ENCODE peak calls at places on chromosomes 11 and 22, in six cellular contexts. Z is A549, X is GM12878, P is SK-N-SH, F is K562, G is H1. W is an unnamed sample.
A peak's percentile ranks its signal among the peaks of the same experiment; 100 is the strongest.

GRCh38 chr22:35312198-35313059 is 12.7 kb downstream of the TOM1 start:
- DNase-seq in P (no peak), Z (no peak), X (no peak), G (no peak), F (no peak), W (peak; percentile 90)

GRCh38 chr11:65260756-65261590 is 789 bp upstream of the POLA2 start:
- DNase-seq in P (peak; percentile 66), F (no peak), X (no peak), Z (no peak), G (no peak), W (no peak)

GRCh38 chr11:86360775-86361395 is 13.8 kb upstream of the CCDC81 start:
- DNase-seq in G (no peak), P (no peak), F (no peak), Z (peak; percentile 61), X (no peak), W (peak; percentile 6)

GRCh38 chr22:21981874-21982273 is 713 bp downstream of the TOP3B start:
- DNase-seq in Z (no peak), P (no peak), G (no peak), F (no peak), X (no peak), W (no peak)

GRCh38 chr11:67381244-67381972 is 8.0 kb upstream of the CLCF1 start:
- DNase-seq in P (no peak), X (no peak), Z (no peak), F (no peak), G (no peak), W (no peak)

GRCh38 chr11:71425851-71426250 is 22.3 kb downstream of the DHCR7 start:
- DNase-seq in P (no peak), X (no peak), G (no peak), F (no peak), Z (no peak), W (no peak)

GRCh38 chr22:42519544-42520237 is at the start of gene RRP7A:
- DNase-seq in X (no peak), G (peak; percentile 81), P (peak; percentile 82), Z (peak; percentile 76), F (peak; percentile 78), W (peak; percentile 48)

GRCh38 chr11:66700337-66700736 is 22.6 kb upstream of the RBM4B start:
- DNase-seq in X (no peak), P (no peak), G (no peak), F (no peak), Z (no peak), W (no peak)

GRCh38 chr11:26703792-26704191 is 18.1 kb downstream of the SLC5A12 start:
- DNase-seq in Z (no peak), G (no peak), X (no peak), F (no peak), P (no peak), W (no peak)

GRCh38 chr11:93519179-93519578 is 24.0 kb downstream of the SMCO4 start:
- DNase-seq in F (no peak), G (no peak), P (no peak), X (no peak), Z (no peak), W (no peak)

GRCh38 chr11:111334495-111335123 is 36.3 kb downstream of the POU2AF3 start:
- DNase-seq in G (no peak), X (no peak), F (no peak), P (peak; percentile 24), Z (peak; percentile 48), W (peak; percentile 99)

GRCh38 chr11:60946601-60947265 is 5.2 kb downstream of the SLC15A3 start:
- DNase-seq in Z (no peak), P (no peak), G (no peak), X (no peak), F (no peak), W (no peak)

GRCh38 chr11:111923951-111924350 is 5.2 kb downstream of the C11orf52 start:
- DNase-seq in P (no peak), G (no peak), Z (no peak), F (no peak), X (no peak), W (no peak)

GRCh38 chr22:49404576-49405199 is 423.0 kb downstream of the BRD1 start:
- DNase-seq in F (no peak), P (no peak), X (no peak), Z (no peak), G (no peak), W (no peak)

GRCh38 chr11:95483339-95483738 is 252.3 kb upstream of the SESN3 start:
- DNase-seq in P (no peak), G (no peak), X (no peak), F (no peak), Z (no peak), W (no peak)

GRCh38 chr11:17475666-17476316 is 854 bp downstream of the ABCC8 start:
- DNase-seq in F (no peak), Z (no peak), G (no peak), P (peak; percentile 66), X (no peak), W (no peak)

GRCh38 chr22:26606611-26607010 is 11.2 kb downstream of the CRYBB1 start:
- DNase-seq in G (no peak), F (no peak), X (no peak), P (no peak), Z (peak; percentile 23), W (no peak)

GRCh38 chr11:74929431-74930363 is 19.2 kb downstream of the XRRA1 start:
- DNase-seq in Z (peak; percentile 91), F (peak; percentile 57), X (peak; percentile 49), P (peak; percentile 58), G (peak; percentile 66), W (peak; percentile 89)

DNA sequence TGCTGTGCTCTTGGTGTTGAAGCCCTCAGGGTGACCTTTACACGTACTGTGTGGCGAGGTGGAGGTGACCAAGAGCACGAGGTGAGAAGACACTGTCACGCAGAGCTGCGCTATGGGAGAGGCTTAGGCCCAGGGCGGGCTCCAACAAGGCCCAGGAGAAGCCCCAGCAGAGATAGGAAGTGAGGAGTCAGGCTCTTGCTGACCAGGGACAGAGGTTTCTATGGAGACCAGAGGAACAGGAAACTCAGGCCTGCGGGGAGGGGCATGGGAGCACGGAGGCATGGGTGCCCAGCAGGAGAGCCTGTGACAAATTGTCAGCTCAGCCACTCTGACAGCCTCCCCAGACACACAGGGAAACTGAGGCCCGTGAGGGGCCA is 15.8 kb downstream of the DGKZ start:
- DNase-seq in G (no peak), P (peak; percentile 85), Z (peak; percentile 40), X (no peak), F (no peak), W (no peak)
- TF ChIP-seq USF2 in G (no peak), P (no peak), Z (no peak), X (no peak), F (no peak), W (no peak)

DNA sequence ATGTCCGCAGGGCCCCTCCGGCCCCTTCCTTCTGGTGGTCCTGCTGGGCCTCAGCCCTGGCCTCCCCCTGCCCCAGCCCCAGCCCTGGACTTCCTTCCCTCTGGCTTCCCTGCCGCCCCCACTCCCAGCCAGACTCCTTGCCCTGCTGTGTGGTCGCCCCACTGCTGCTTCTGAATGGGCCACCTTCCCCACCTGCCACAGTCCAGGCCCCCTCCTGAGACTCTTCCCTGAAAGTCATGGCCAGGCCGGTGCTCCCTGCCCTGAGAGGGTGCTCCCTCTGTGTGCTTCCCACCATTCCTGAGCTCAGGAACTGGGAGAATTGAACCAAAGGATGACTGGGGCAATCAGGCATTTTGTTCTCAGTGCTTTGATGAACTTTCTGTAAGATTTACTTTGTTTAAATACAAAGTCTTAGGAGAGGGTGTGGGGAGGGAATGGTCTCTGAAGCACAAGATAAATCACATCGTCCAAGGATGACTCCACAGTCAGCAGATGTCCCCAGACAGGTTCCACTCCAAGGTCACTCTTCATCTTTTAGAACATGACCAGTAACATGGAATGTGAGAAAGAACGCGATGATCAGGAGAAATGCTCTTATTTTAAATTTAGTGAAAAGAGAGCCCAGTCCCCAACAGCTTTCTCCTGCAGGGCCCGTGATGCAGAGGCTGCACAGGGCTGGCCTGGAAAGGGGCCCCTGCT is 774 bp downstream of the APOBEC3D start:
- DNase-seq in P (no peak), G (no peak), X (no peak), F (no peak), Z (no peak), W (no peak)
- TF ChIP-seq RFX5 in P (no peak), G (no peak), X (no peak), F (no peak), Z (no peak), W (no peak)

GRCh38 chr11:62841361-62842170 is 2.2 kb upstream of the WDR74 start:
- DNase-seq in P (peak; percentile 87), X (peak; percentile 100), F (peak; percentile 92), G (peak; percentile 88), Z (peak; percentile 99), W (peak; percentile 98)
- TF ChIP-seq EP300 in P (peak; percentile 76), X (no peak), F (peak; percentile 82), G (no peak), Z (no peak), W (no peak)

DNA sequence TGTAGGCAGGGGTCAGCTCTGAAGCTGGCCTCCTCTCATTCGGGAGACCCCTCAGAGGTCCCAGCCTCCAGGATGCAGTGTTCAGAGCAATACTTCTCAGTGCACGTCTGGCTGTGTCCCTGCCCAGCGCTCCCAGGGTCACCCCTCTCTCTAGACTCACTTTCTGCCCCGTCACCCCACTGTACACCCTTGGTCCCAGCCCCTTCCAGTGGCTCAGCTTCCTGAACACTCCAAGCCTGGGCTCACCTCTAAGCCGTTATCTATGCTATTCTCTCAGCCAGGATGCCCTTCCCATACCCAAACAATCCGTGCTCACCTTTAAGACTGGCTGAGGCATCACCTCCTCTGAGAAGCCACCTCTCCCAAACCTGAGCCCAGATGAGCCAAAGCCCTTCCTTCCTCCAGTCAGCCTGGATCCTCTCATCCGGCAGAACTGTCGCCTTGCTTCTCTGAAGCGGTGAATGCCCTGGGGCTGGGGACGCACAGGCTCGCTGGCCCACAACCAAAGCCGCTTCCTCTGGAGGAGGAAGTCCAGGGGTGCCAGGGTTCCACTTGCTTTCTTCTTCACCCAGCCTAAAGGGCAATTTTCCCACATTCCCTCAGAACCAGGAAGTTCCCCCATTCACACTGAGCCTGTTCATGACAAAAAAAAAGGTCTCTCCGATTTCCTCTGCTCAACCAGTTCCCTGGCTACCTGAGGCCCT is 13.7 kb upstream of the CDKN1C start:
- DNase-seq in X (no peak), G (no peak), P (no peak), Z (no peak), F (no peak), W (no peak)
- TF ChIP-seq USF2 in X (no peak), G (no peak), P (no peak), Z (no peak), F (no peak), W (no peak)

DNA sequence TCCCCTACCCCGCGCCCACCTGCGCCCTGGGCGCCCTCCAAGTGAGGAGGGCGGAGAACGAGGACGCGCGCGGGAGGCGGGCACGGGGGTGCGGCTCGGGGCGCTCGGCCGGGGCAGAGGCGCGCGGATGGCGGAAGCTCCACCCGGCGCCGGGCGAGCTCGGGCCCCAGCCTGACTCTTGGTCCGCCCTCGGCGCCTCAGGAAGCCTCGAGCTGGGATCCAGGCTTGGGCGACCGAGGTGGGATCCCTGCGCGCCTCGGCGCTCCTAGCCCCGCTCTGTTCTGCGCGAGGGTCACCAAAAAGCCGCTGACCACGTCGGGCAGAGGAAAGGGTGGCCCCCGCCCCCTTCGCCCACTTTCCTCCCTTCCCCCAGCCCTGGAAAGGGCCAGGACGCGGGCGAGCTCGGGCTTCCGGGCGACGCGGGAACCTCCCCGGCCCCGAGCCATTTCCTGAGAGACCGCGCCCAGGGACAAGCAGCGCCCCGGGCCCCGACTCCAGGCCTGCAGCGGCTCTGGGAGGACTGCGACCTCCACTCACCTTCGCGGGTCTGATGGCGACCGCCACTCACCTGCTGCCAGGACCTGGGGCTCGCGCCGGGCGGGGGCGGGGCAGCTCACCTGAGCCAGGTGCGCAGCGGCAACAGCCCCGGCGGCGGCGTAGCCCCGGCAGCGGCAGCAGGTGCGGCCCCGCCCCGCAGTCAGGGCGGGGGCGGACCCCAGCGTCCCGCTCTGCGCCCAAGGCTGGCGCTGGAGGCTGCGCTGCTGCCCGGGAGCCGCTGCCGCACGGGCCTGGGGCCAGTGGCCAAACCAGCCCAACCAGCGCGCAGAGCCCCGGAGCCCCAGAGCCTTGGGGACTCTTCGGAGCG is 2.2 kb upstream of the SIGIRR start:
- DNase-seq in Z (no peak), F (no peak), P (no peak), X (no peak), G (peak; percentile 90), W (no peak)
- TF ChIP-seq RFX5 in Z (no peak), F (no peak), P (no peak), X (no peak), G (no peak), W (no peak)

W was measured in HepG2.